ENCODE peak calls at places on chromosomes 5 and 9, in four cellular contexts. H, U, B and A are unnamed samples.

GRCh38 chr5:132867046-132867451 is 607 bp downstream of the UQCRQ start:
- DNase-seq in U (no peak), B (no peak), H (no peak), A (no peak)

GRCh38 chr5:133049726-133050048 is 2.1 kb upstream of the HSPA4 start:
- DNase-seq in H (no peak), B (no peak), U (no peak), A (no peak)

GRCh38 chr9:34072410-34072809 is 23.7 kb upstream of the UBAP2 start:
- DNase-seq in U (no peak), H (no peak), B (no peak), A (no peak)

GRCh38 chr5:96661101-96661840 is 905 bp upstream of the CAST start:
- DNase-seq in U (peak), B (peak), H (peak), A (no peak)

GRCh38 chr5:103346162-103346748 is 87.7 kb downstream of the MACIR start:
- DNase-seq in H (no peak), B (no peak), U (no peak), A (no peak)

GRCh38 chr9:120733190-120733589 is 18.9 kb upstream of the MEGF9 start:
- DNase-seq in H (peak), U (no peak), B (peak), A (no peak)

GRCh38 chr5:23820764-23821471 is 313.5 kb downstream of the PRDM9 start:
- DNase-seq in B (no peak), U (no peak), H (no peak), A (peak)

GRCh38 chr5:78776637-78777036 is 128.1 kb upstream of the LHFPL2 start:
- DNase-seq in B (no peak), U (no peak), H (no peak), A (no peak)

GRCh38 chr9:37179576-37179975 is 59.2 kb downstream of the ZCCHC7 start:
- DNase-seq in U (no peak), B (no peak), H (no peak), A (no peak)

GRCh38 chr9:121655231-121655755 is 3.9 kb downstream of the DAB2IP start:
- DNase-seq in B (no peak), U (no peak), H (no peak), A (no peak)

GRCh38 chr5:141421489-141421855 is 621 bp downstream of the PCDHGA11 start:
- DNase-seq in H (no peak), B (no peak), U (no peak), A (no peak)

GRCh38 chr5:107005653-107006052 is 665.1 kb downstream of the EFNA5 start:
- DNase-seq in U (no peak), B (no peak), H (no peak), A (no peak)

GRCh38 chr9:108603141-108603540 is 252.6 kb downstream of the ACTL7B start:
- DNase-seq in B (no peak), U (no peak), H (no peak), A (no peak)

GRCh38 chr9:88680041-88680440 is 145.1 kb downstream of the NXNL2 start:
- DNase-seq in H (no peak), B (no peak), U (no peak), A (no peak)

GRCh38 chr5:136036991-136037705 is 8.4 kb downstream of the TGFBI start:
- DNase-seq in H (peak), B (peak), U (peak), A (peak)

GRCh38 chr9:133371261-133371711 is 4.6 kb downstream of the SURF4 start:
- DNase-seq in U (peak), H (no peak), B (no peak), A (no peak)

GRCh38 chr9:94665606-94666005 is 26.3 kb upstream of the FBP1 start:
- DNase-seq in U (no peak), H (no peak), B (no peak), A (no peak)

GRCh38 chr5:13316191-13316590 is 628.3 kb downstream of the DNAH5 start:
- DNase-seq in B (no peak), H (no peak), U (no peak), A (no peak)

GRCh38 chr9:116208417-116209232 is 55.0 kb downstream of the PAPPA start:
- DNase-seq in B (no peak), U (no peak), H (no peak), A (no peak)

GRCh38 chr5:42614509-42614908 is 142.1 kb upstream of the CCDC152 start:
- DNase-seq in H (no peak), U (no peak), B (no peak), A (no peak)

GRCh38 chr9:134598884-134599245 is 42.7 kb upstream of the COL5A1 start:
- DNase-seq in U (no peak), B (no peak), H (no peak), A (no peak)
- H3K27ac ChIP-seq in U (no peak), B (no peak), H (peak), A (no peak)

DNA sequence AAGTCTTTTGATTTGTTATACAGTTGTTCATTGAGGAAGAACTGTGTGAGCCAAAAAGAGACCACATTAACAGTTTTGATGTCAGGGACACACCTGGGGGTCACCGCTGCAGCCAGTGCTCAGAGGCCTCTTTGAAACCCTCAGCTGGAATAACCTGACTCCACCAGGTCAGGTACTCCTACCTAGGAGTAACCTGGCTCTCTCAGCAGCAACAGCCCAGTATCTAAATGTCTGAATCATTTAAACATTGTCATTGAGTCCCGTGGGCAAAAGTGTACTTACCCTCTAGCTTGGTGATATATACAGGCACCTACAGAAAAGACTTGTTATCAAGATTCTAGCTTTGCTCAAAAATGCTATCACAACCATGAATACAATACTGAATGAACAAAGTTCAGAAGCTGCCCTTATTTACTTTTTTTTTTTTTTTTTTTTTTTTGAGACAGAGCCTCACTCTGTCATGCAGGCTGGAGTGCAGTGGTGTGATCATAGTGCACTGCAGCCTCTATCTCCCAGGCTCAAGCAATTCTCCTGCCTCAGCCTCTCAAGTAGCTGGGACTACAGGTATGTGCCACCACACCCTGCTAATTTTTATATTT is 268.2 kb downstream of the ZNF608 start:
- DNase-seq in B (no peak), H (no peak), U (no peak), A (no peak)
- H3K27ac ChIP-seq in B (no peak), H (no peak), U (no peak), A (no peak)

GRCh38 chr5:150759334-150759583 is 442 bp upstream of the DCTN4 start:
- DNase-seq in H (no peak), U (no peak), B (no peak), A (no peak)

GRCh38 chr5:150758534-150759333 is at the start of gene DCTN4:
- DNase-seq in H (peak), U (peak), B (peak), A (peak)

GRCh38 chr5:150753863-150754262 is 5.0 kb downstream of the DCTN4 start:
- DNase-seq in H (no peak), B (no peak), U (no peak), A (no peak)

GRCh38 chr5:150758210-150758533 is 645 bp downstream of the DCTN4 start:
- DNase-seq in H (no peak), B (no peak), U (no peak), A (no peak)

DNA sequence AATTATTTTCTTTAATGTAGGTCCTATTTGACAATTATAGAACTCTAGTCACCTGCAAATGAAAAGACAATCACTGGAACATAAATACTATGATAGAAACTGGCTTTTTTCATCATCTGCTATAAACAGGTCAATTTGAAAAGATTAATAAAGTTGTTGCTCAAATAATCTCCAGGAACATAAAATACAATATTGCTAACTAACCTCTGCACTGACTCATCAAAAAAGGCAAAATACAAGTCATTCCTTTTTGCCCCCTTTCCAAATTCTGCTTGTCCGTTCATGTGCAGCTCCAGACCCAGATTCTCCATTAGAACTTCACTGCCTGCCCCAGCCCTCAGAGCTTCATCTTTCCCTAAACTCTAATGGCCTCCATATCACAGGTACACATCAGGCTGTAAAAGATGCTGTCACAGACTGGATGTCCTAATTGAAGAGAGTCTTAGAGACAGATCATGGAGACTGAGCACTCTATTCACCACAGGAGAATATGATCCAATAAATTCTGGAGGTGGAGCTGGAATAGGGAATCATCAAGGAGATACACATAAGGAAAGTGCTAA is 1.6 kb downstream of the DCTN4 start:
- DNase-seq in H (no peak), U (no peak), B (no peak), A (no peak)
- H3K27ac ChIP-seq in H (no peak), U (peak), B (peak), A (no peak)

GRCh38 chr9:128556276-128556675 is 3.9 kb downstream of the SPTAN1 start:
- DNase-seq in H (no peak), U (no peak), B (no peak), A (no peak)
- H3K27ac ChIP-seq in H (no peak), U (no peak), B (no peak), A (peak)

DNA sequence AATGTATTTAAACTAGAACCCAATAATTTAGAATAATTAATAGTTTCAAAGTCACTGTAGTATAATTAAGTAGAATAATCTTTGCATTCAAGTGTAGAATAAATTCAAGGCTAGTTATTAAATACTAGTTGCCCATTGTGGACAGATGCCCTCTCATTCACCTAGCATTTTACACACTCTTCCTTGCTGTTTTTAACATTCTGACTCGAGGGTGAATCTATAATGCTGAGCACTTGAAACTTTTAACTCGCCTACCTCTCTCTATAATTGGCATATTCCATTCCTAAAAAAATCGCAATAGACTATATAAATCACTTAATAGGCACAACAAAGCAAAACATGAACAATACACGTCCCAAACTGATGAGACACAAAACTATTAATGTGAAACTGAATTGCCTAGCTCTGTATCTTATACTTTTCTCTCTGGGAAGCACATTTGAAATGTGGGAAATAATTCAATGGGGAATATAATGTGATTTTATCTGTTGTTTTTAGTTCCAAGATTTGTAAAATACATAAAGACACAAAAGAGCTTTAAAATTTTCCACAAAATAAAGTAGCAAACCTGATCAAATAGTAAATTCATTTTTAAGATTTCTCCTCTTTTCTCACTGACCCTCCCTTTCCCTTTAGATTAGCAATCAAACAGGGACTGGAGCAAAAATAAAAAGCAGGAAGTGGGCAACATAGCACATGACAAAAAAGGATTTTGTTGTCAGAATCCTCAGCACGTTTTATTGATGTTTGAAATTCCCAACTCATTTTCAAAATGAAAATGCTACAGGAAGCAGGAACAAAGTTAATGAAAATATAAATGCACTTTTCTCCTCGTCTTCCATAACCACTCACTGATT is 295.6 kb downstream of the PDE4D start:
- DNase-seq in B (no peak), U (no peak), H (no peak), A (peak)
- H3K27ac ChIP-seq in B (no peak), U (no peak), H (peak), A (peak)

GRCh38 chr9:78782858-78783257 is 485.9 kb downstream of the PSAT1 start:
- DNase-seq in B (no peak), H (no peak), U (no peak), A (no peak)

GRCh38 chr9:78791779-78792178 is 494.9 kb downstream of the PSAT1 start:
- DNase-seq in B (no peak), H (no peak), U (no peak), A (no peak)

GRCh38 chr9:78783743-78784142 is 486.8 kb downstream of the PSAT1 start:
- DNase-seq in B (no peak), U (no peak), H (no peak), A (no peak)

GRCh38 chr9:78786794-78787193 is 489.9 kb downstream of the PSAT1 start:
- DNase-seq in U (no peak), H (no peak), B (no peak), A (no peak)

DNA sequence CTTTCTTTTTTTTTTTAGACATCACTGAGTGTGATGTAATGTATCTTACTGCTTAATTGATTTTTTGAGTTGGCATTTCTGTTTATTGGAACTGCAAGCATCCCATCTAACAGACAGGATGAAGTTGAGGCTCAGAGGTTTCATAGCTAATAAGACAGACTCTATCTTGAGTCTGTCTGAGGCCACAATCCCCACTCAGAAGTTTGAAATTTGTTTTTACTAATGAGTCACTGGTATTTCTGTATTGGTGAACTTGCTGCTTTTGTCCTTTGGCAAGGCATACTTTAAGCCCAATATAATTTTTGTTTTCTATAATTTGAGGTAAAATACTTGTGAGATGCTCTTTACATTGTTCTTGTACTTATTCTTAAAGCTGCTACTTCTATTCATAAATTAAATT is 491.2 kb downstream of the PSAT1 start:
- DNase-seq in B (no peak), U (no peak), H (no peak), A (no peak)
- H3K27ac ChIP-seq in B (no peak), U (no peak), H (no peak), A (no peak)

DNA sequence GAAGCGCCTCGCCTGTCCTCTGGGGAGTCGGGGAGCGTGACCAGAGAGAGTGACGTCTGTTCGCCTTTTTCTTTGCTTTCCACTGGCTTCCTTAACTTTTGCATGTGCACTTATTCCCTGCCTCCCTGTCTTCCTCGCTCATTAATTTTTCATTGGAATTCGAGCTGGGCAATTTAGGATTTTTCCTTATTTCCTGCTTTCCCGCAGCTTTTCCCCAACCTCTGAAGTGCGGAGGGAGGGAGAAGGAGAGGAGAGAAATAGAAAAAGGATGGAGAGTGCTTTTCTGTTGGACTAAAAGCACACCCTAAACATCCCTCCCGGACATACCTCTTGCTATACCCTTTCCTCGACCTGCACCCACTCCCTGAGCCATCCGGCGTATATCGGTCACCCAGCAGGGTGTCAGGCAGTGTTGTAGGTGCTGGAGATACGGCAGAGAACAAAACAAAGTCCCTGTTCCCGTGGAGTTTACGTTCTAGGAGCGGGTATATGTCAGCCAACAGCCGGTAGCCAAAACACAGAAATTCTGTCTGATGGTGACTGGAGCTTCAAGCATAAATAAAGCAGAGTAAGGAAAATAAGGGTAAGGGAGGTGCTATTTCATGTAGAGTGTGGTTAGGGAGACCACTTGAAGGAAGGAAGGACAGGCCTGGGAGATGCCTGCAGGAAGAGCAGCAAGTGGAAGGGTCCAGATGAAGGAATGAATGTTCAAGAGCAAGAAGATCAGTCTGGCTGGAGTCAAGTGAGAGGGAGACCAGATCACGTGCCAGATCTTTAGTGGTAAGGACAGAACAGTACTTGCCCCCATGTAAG is 612 bp upstream of the ZFR start:
- DNase-seq in H (no peak), B (no peak), U (peak), A (no peak)
- H3K27ac ChIP-seq in H (peak), B (peak), U (peak), A (no peak)

DNA sequence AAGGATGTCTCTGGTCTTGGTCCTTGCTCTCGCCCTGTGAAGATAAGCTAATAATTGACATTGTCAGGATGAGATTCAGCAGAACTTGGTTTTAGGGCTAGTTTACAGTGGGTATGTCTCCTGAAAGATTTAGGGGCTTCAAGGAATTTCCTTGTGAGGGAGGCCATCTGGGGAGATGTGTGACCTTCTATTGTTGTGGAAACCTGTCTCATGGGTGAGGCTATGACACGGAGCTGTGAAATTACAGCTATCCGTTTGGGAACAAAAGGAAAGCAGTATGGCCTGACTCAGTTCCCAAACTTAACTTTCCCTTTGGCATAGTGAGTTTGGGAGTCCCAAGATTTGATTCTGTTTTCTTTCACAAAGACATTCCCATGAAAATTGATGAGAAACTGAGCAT is 142.0 kb downstream of the PARP8 start:
- DNase-seq in B (no peak), H (no peak), U (no peak), A (no peak)
- H3K27ac ChIP-seq in B (no peak), H (no peak), U (no peak), A (no peak)